ENCODE peak calls at places on chromosomes 12 and 14, in ten cellular contexts. One of them, this sample, is unnamed.

GRCh38 chr14:69882086-69882864 is 3.1 kb downstream of the SMOC1 start:
- DNase-seq in amniotic stem cell: no peak
- DNase-seq in SK-N-MC: no peak
- DNase-seq in AG09319: no peak
- DNase-seq in cardiac fibroblast: no peak
- DNase-seq in activated T-cell treated with anti-CD3 and anti-CD28 coated beads for 24 hours: no peak
- DNase-seq in GM04503: no peak
- DNase-seq in type B pancreatic cell: no peak
- DNase-seq in stimulated activated CD8-positive, alpha-beta memory T cell treated with anti-CD3 and anti-CD28 coated beads, Interleukin-4, amount 100 ng/mL, for 24 hours: no peak
- DNase-seq in NCI-H345: no peak
- DNase-seq in this sample: no peak

GRCh38 chr14:86858591-86858990 is 1134.4 kb downstream of the GALC start:
- DNase-seq in AG09319: no peak
- DNase-seq in GM04503: no peak
- DNase-seq in type B pancreatic cell: no peak
- DNase-seq in SK-N-MC: no peak
- DNase-seq in amniotic stem cell: no peak
- DNase-seq in stimulated activated CD8-positive, alpha-beta memory T cell treated with anti-CD3 and anti-CD28 coated beads, Interleukin-4, amount 100 ng/mL, for 24 hours: no peak
- DNase-seq in activated T-cell treated with anti-CD3 and anti-CD28 coated beads for 24 hours: no peak
- DNase-seq in NCI-H345: no peak
- DNase-seq in cardiac fibroblast: no peak
- DNase-seq in this sample: no peak

GRCh38 chr14:105919458-105920150 is 393.2 kb downstream of the TMEM121 start:
- DNase-seq in amniotic stem cell: no peak
- DNase-seq in stimulated activated CD8-positive, alpha-beta memory T cell treated with anti-CD3 and anti-CD28 coated beads, Interleukin-4, amount 100 ng/mL, for 24 hours: no peak
- DNase-seq in GM04503: no peak
- DNase-seq in NCI-H345: no peak
- DNase-seq in SK-N-MC: no peak
- DNase-seq in type B pancreatic cell: no peak
- DNase-seq in activated T-cell treated with anti-CD3 and anti-CD28 coated beads for 24 hours: no peak
- DNase-seq in cardiac fibroblast: no peak
- DNase-seq in AG09319: no peak
- DNase-seq in this sample: no peak

GRCh38 chr14:61454545-61454944 is 133.2 kb downstream of the PRKCH start:
- DNase-seq in activated T-cell treated with anti-CD3 and anti-CD28 coated beads for 24 hours: no peak
- DNase-seq in AG09319: no peak
- DNase-seq in SK-N-MC: no peak
- DNase-seq in cardiac fibroblast: no peak
- DNase-seq in NCI-H345: no peak
- DNase-seq in stimulated activated CD8-positive, alpha-beta memory T cell treated with anti-CD3 and anti-CD28 coated beads, Interleukin-4, amount 100 ng/mL, for 24 hours: no peak
- DNase-seq in type B pancreatic cell: no peak
- DNase-seq in GM04503: no peak
- DNase-seq in amniotic stem cell: no peak
- DNase-seq in this sample: no peak

GRCh38 chr14:74675219-74675618 is 37.7 kb downstream of the AREL1 start:
- DNase-seq in NCI-H345: no peak
- DNase-seq in cardiac fibroblast: peak; percentile 28
- DNase-seq in SK-N-MC: no peak
- DNase-seq in amniotic stem cell: no peak
- DNase-seq in GM04503: no peak
- DNase-seq in type B pancreatic cell: no peak
- DNase-seq in AG09319: no peak
- DNase-seq in activated T-cell treated with anti-CD3 and anti-CD28 coated beads for 24 hours: no peak
- DNase-seq in stimulated activated CD8-positive, alpha-beta memory T cell treated with anti-CD3 and anti-CD28 coated beads, Interleukin-4, amount 100 ng/mL, for 24 hours: no peak
- DNase-seq in this sample: no peak

GRCh38 chr12:76457010-76457409 is 102.6 kb downstream of the OSBPL8 start:
- DNase-seq in amniotic stem cell: no peak
- DNase-seq in cardiac fibroblast: peak; percentile 28
- DNase-seq in activated T-cell treated with anti-CD3 and anti-CD28 coated beads for 24 hours: no peak
- DNase-seq in NCI-H345: no peak
- DNase-seq in SK-N-MC: no peak
- DNase-seq in GM04503: no peak
- DNase-seq in type B pancreatic cell: no peak
- DNase-seq in AG09319: no peak
- DNase-seq in stimulated activated CD8-positive, alpha-beta memory T cell treated with anti-CD3 and anti-CD28 coated beads, Interleukin-4, amount 100 ng/mL, for 24 hours: no peak
- DNase-seq in this sample: no peak

GRCh38 chr12:50221228-50222008 is 54.2 kb upstream of the CERS5 start:
- DNase-seq in NCI-H345: no peak
- DNase-seq in SK-N-MC: peak; percentile 98
- DNase-seq in cardiac fibroblast: peak; percentile 95
- DNase-seq in activated T-cell treated with anti-CD3 and anti-CD28 coated beads for 24 hours: no peak
- DNase-seq in AG09319: peak; percentile 95
- DNase-seq in GM04503: peak; percentile 75
- DNase-seq in stimulated activated CD8-positive, alpha-beta memory T cell treated with anti-CD3 and anti-CD28 coated beads, Interleukin-4, amount 100 ng/mL, for 24 hours: no peak
- DNase-seq in amniotic stem cell: no peak
- DNase-seq in type B pancreatic cell: no peak
- DNase-seq in this sample: no peak

GRCh38 chr14:95104911-95105310 is 52.4 kb downstream of the DICER1 start:
- DNase-seq in cardiac fibroblast: no peak
- DNase-seq in SK-N-MC: no peak
- DNase-seq in AG09319: no peak
- DNase-seq in NCI-H345: no peak
- DNase-seq in stimulated activated CD8-positive, alpha-beta memory T cell treated with anti-CD3 and anti-CD28 coated beads, Interleukin-4, amount 100 ng/mL, for 24 hours: no peak
- DNase-seq in activated T-cell treated with anti-CD3 and anti-CD28 coated beads for 24 hours: no peak
- DNase-seq in amniotic stem cell: no peak
- DNase-seq in GM04503: no peak
- DNase-seq in type B pancreatic cell: no peak
- DNase-seq in this sample: no peak

GRCh38 chr14:104876251-104876699 is 11.2 kb downstream of the CEP170B start:
- DNase-seq in AG09319: no peak
- DNase-seq in type B pancreatic cell: no peak
- DNase-seq in GM04503: no peak
- DNase-seq in cardiac fibroblast: peak; percentile 53
- DNase-seq in stimulated activated CD8-positive, alpha-beta memory T cell treated with anti-CD3 and anti-CD28 coated beads, Interleukin-4, amount 100 ng/mL, for 24 hours: no peak
- DNase-seq in SK-N-MC: no peak
- DNase-seq in activated T-cell treated with anti-CD3 and anti-CD28 coated beads for 24 hours: peak; percentile 28
- DNase-seq in NCI-H345: peak; percentile 32
- DNase-seq in amniotic stem cell: no peak
- DNase-seq in this sample: peak; percentile 30

GRCh38 chr12:82708507-82708906 is 21.8 kb downstream of the TMTC2 start:
- DNase-seq in AG09319: no peak
- DNase-seq in type B pancreatic cell: no peak
- DNase-seq in activated T-cell treated with anti-CD3 and anti-CD28 coated beads for 24 hours: no peak
- DNase-seq in GM04503: no peak
- DNase-seq in stimulated activated CD8-positive, alpha-beta memory T cell treated with anti-CD3 and anti-CD28 coated beads, Interleukin-4, amount 100 ng/mL, for 24 hours: no peak
- DNase-seq in amniotic stem cell: no peak
- DNase-seq in cardiac fibroblast: no peak
- DNase-seq in SK-N-MC: no peak
- DNase-seq in NCI-H345: no peak
- DNase-seq in this sample: no peak

GRCh38 chr12:11822071-11822818 is 172.8 kb downstream of the ETV6 start:
- DNase-seq in type B pancreatic cell: no peak
- DNase-seq in AG09319: no peak
- DNase-seq in stimulated activated CD8-positive, alpha-beta memory T cell treated with anti-CD3 and anti-CD28 coated beads, Interleukin-4, amount 100 ng/mL, for 24 hours: peak; percentile 24
- DNase-seq in activated T-cell treated with anti-CD3 and anti-CD28 coated beads for 24 hours: peak; percentile 39
- DNase-seq in SK-N-MC: no peak
- DNase-seq in GM04503: no peak
- DNase-seq in NCI-H345: peak; percentile 61
- DNase-seq in cardiac fibroblast: peak; percentile 87
- DNase-seq in amniotic stem cell: no peak
- DNase-seq in this sample: peak; percentile 24